ENCODE peak calls at places on chromosomes 16 and 17, in eight cellular contexts. E is tibial nerve, P is PC-9, I is substantia nigra, Y is brain microvascular endothelial cell, X is stomach, R is mammary epithelial cell, K is AG04450. J is an unnamed sample.

GRCh38 chr16:8949536-8950418 is 13.9 kb downstream of the USP7 start:
- DNase-seq in K (no peak), Y (no peak), I (no peak), R (no peak), P (no peak), E (no peak), X (no peak), J (peak)

GRCh38 chr16:85986931-85987749 is 88.2 kb downstream of the IRF8 start:
- DNase-seq in K (no peak), X (no peak), E (no peak), Y (no peak), R (no peak), P (no peak), I (no peak), J (no peak)

GRCh38 chr16:11992594-11993524 is 16.3 kb downstream of the SNX29 start:
- DNase-seq in P (no peak), K (no peak), I (no peak), E (no peak), X (no peak), R (no peak), Y (no peak), J (no peak)

GRCh38 chr17:77287432-77288068 is 146.8 kb downstream of the SEC14L1 start:
- DNase-seq in E (no peak), K (peak), P (peak), R (peak), Y (peak), I (no peak), X (peak), J (peak)

GRCh38 chr17:17950806-17951205 is 21.4 kb downstream of the TOM1L2 start:
- DNase-seq in E (no peak), R (no peak), K (no peak), I (no peak), P (no peak), X (no peak), Y (no peak), J (no peak)

GRCh38 chr17:79760197-79760906 is 17.6 kb upstream of the CBX2 start:
- DNase-seq in E (no peak), R (no peak), K (no peak), I (no peak), Y (no peak), P (no peak), X (no peak), J (no peak)

GRCh38 chr16:27407158-27407557 is 5.2 kb downstream of the IL21R start:
- DNase-seq in K (no peak), P (no peak), R (no peak), X (no peak), I (no peak), Y (no peak), E (no peak), J (no peak)

GRCh38 chr17:80755650-80756405 is 211.2 kb downstream of the RPTOR start:
- DNase-seq in X (no peak), E (no peak), I (no peak), K (no peak), Y (no peak), R (no peak), P (no peak), J (no peak)

GRCh38 chr16:58912571-58912970 is 178.5 kb upstream of the GOT2 start:
- DNase-seq in X (no peak), K (no peak), R (no peak), P (no peak), Y (no peak), I (no peak), E (no peak), J (no peak)

GRCh38 chr17:42414782-42415409 is 8.2 kb downstream of the CAVIN1 start:
- DNase-seq in K (no peak), E (no peak), R (no peak), P (no peak), Y (no peak), X (no peak), I (no peak), J (no peak)

GRCh38 chr16:20336955-20337354 is 9.6 kb upstream of the GP2 start:
- DNase-seq in I (no peak), R (no peak), K (no peak), Y (no peak), P (no peak), X (no peak), E (no peak), J (no peak)

GRCh38 chr17:19728114-19728495 is 11.7 kb upstream of the SLC47A2 start:
- DNase-seq in E (peak), P (peak), R (peak), I (peak), X (peak), K (peak), Y (peak), J (peak)

GRCh38 chr17:69506489-69506888 is 92.0 kb downstream of the MAP2K6 start:
- DNase-seq in P (no peak), R (no peak), Y (no peak), K (no peak), X (no peak), I (no peak), E (no peak), J (no peak)

GRCh38 chr17:4980644-4981216 is 6.7 kb downstream of the CAMTA2 start:
- DNase-seq in E (no peak), X (no peak), P (no peak), I (no peak), Y (peak), K (no peak), R (no peak), J (peak)

GRCh38 chr17:42098747-42099399 is 600 bp upstream of the ZNF385C start:
- DNase-seq in K (no peak), X (no peak), I (no peak), E (no peak), Y (no peak), P (no peak), R (no peak), J (no peak)

GRCh38 chr16:77076839-77077238 is 114.2 kb upstream of the MON1B start:
- DNase-seq in I (no peak), X (no peak), E (no peak), P (no peak), K (no peak), R (no peak), Y (no peak), J (no peak)

GRCh38 chr16:89986600-89986999 is 32.7 kb downstream of the DBNDD1 start:
- DNase-seq in K (no peak), R (no peak), P (no peak), I (no peak), Y (no peak), E (no peak), X (no peak), J (no peak)

GRCh38 chr17:41785876-41786226 is 660 bp downstream of the JUP start:
- DNase-seq in K (no peak), Y (no peak), E (no peak), I (no peak), X (peak), P (peak), R (peak), J (no peak)

GRCh38 chr16:85330694-85331188 is 218.5 kb upstream of the CIBAR2 start:
- DNase-seq in I (no peak), P (peak), Y (peak), X (no peak), R (peak), K (peak), E (no peak), J (peak)

GRCh38 chr17:64448665-64449512 is at the start of gene MILR1:
- DNase-seq in R (peak), X (no peak), I (no peak), K (peak), P (peak), Y (peak), E (no peak), J (peak)

GRCh38 chr16:12757546-12757945 is 46.1 kb downstream of the CPPED1 start:
- DNase-seq in K (no peak), X (no peak), R (no peak), I (no peak), E (no peak), P (no peak), Y (no peak), J (no peak)

GRCh38 chr17:12983986-12984932 is 33.6 kb downstream of the ELAC2 start:
- DNase-seq in Y (peak), X (no peak), P (no peak), R (peak), K (peak), I (no peak), E (no peak), J (peak)

GRCh38 chr17:67779098-67779672 is 46.1 kb upstream of the BPTF start:
- DNase-seq in K (no peak), X (peak), Y (peak), E (peak), P (no peak), I (no peak), R (peak), J (peak)

GRCh38 chr16:19589771-19590302 is 34.3 kb downstream of the VPS35L start:
- DNase-seq in X (no peak), Y (peak), P (peak), E (no peak), R (no peak), I (no peak), K (peak), J (peak)

GRCh38 chr17:37818689-37819088 is 73.8 kb upstream of the HNF1B start:
- DNase-seq in E (no peak), Y (no peak), K (peak), P (peak), X (peak), R (peak), I (no peak), J (peak)
- H3K27ac ChIP-seq in E (no peak), Y (no peak), K (no peak), P (no peak), X (no peak), R (no peak), I (no peak), J (no peak)

GRCh38 chr17:7632492-7632894 is 2.6 kb downstream of the SHBG start:
- DNase-seq in R (peak), K (no peak), Y (no peak), E (no peak), P (no peak), I (no peak), X (peak), J (no peak)
- H3K27ac ChIP-seq in R (no peak), K (no peak), Y (no peak), E (no peak), P (no peak), I (no peak), X (no peak), J (no peak)

DNA sequence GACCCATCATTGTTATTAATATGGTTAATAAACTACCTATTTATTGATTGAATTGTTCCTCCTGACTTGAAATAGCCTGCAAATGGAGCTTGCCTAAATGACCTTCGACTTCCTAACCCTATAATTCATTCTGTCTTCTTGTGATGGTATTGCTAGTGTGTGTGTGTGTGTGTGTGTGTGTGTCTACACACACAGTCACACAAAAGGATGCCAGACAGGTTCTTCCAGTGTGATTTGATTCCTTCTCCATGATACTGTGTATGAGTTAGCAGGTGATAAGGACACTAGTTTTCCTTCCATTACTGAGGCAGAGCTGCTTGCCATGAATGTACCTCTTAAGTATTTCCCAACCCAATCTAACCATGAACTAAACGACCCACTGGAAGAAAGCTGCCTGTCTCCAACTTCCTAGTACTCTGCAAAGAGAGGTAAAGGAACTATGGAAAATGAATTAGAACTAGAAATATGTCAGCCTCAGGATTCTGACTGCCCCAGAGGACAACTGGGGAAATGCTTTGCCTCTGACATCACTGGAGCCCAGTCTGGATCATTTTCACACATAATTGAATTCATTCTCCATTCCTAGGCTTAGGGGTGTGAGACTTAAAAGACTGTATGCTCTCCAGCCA is 3.5 kb upstream of the CDC6 start:
- DNase-seq in E (no peak), K (no peak), R (peak), I (no peak), Y (peak), X (no peak), P (peak), J (peak)
- H3K27ac ChIP-seq in E (peak), K (peak), R (peak), I (no peak), Y (peak), X (peak), P (peak), J (peak)

GRCh38 chr16:69131167-69131748 is 1.1 kb downstream of the CHTF8 start:
- DNase-seq in R (no peak), Y (peak), E (no peak), K (no peak), X (no peak), P (no peak), I (no peak), J (no peak)

GRCh38 chr16:69132424-69133252 is at the start of the genes CHTF8 and UTP4:
- DNase-seq in P (peak), I (peak), R (peak), E (peak), Y (peak), X (peak), K (peak), J (peak)

GRCh38 chr16:69130461-69130860 is 1.9 kb downstream of the CHTF8 start:
- DNase-seq in I (no peak), P (no peak), X (no peak), E (no peak), R (no peak), Y (no peak), K (no peak), J (no peak)

GRCh38 chr16:69133555-69133954 is 1.1 kb downstream of the UTP4 start:
- DNase-seq in Y (no peak), R (no peak), E (no peak), I (no peak), X (no peak), P (no peak), K (no peak), J (no peak)

GRCh38 chr16:69131749-69132423 is 502 bp downstream of the CHTF8 start:
- DNase-seq in X (peak), R (peak), I (no peak), P (peak), K (peak), Y (peak), E (peak), J (peak)
- H3K27ac ChIP-seq in X (peak), R (peak), I (peak), P (peak), K (peak), Y (peak), E (peak), J (peak)

DNA sequence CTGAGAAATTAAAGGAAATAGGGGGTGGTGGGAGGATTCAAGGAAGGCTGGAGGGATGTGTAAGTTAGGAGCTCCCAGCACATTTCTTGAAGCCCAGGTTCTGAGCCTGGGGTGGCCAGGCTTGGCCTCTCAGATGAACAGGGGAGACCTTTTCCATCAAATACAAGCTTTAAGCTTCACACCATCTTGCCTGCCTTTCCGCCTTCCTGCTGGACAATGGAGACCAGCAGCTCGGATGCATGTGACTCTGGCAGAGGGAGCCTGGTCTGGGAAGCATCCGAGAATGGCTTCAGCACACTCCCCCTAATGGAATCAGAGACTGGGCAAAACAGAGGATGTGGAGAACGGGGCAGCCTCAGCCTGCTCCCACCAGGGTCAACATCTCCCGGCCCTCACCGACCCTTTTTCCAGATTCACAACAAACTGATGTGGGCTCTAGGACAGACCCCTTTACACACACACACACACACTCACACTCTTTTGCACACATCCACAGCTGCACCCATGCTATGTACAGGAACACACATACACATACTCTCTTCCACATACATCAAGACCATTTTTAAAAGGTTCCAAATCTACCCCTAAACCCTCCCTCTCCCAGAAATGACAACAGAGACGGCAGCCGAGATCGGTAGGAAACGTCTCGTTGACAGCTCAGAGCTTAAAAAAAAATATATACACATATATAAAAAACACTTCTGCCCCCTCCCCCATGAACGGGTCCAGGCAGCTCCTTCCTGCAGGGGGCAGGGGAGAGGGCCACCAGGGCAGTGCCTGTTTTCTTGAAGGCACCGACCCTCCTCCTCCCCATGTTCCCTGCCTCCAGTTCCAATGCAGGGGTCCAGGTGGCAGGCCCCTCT is 6.5 kb upstream of the ATXN7L3 start:
- DNase-seq in P (no peak), I (no peak), R (no peak), K (no peak), X (no peak), E (no peak), Y (no peak), J (no peak)
- H3K27ac ChIP-seq in P (no peak), I (no peak), R (no peak), K (peak), X (no peak), E (no peak), Y (no peak), J (no peak)

J was measured in astrocyte.